ENCODE peak calls at places on chromosomes 7 and 10, in five cellular contexts. B, X, D, H and Z are unnamed samples.
A peak's percentile ranks its signal among the peaks of the same experiment; 100 is the strongest.

GRCh38 chr7:134703241-134703594 is 56.6 kb downstream of the BPGM start:
- DNase-seq in H (no peak), D (no peak), B (no peak), X (no peak), Z (no peak)

GRCh38 chr10:86234553-86235270 is 131.9 kb downstream of the GRID1 start:
- DNase-seq in D (no peak), X (peak; percentile 31), H (no peak), B (no peak), Z (no peak)

GRCh38 chr10:77279207-77279606 is 358.4 kb downstream of the KCNMA1 start:
- DNase-seq in H (no peak), D (no peak), X (no peak), B (peak; percentile 55), Z (no peak)

GRCh38 chr7:132755538-132756481 is 179.5 kb upstream of the PLXNA4 start:
- DNase-seq in B (no peak), H (no peak), X (no peak), D (no peak), Z (no peak)

GRCh38 chr7:50914460-50914859 is 131.8 kb upstream of the GRB10 start:
- DNase-seq in D (no peak), H (no peak), B (no peak), X (no peak), Z (no peak)

GRCh38 chr10:49518982-49519578 is 19.8 kb downstream of the ERCC6 start:
- DNase-seq in X (peak; percentile 61), H (peak; percentile 53), D (no peak), B (peak; percentile 54), Z (peak; percentile 30)

GRCh38 chr7:441713-442421 is 77.8 kb downstream of the PDGFA start:
- DNase-seq in B (no peak), H (no peak), X (no peak), D (no peak), Z (no peak)

GRCh38 chr7:26508481-26508880 is 216.8 kb downstream of the SNX10 start:
- DNase-seq in B (no peak), D (no peak), H (no peak), X (no peak), Z (peak; percentile 8)

GRCh38 chr7:21253740-21254687 is 173.9 kb upstream of the SP4 start:
- DNase-seq in X (peak; percentile 85), B (peak; percentile 26), H (peak; percentile 69), D (peak; percentile 38), Z (peak; percentile 63)

GRCh38 chr7:146008293-146008692 is 108.3 kb upstream of the CNTNAP2 start:
- DNase-seq in H (no peak), X (no peak), D (no peak), B (no peak), Z (no peak)

GRCh38 chr7:36601596-36601995 is 122.7 kb downstream of the AOAH start:
- DNase-seq in X (no peak), B (peak; percentile 8), H (no peak), D (no peak), Z (no peak)

GRCh38 chr7:42935861-42936260 is 3.7 kb downstream of the MRPL32 start:
- DNase-seq in H (no peak), B (no peak), X (no peak), D (no peak), Z (no peak)
- H3K36me3 ChIP-seq in H (peaks cover 9% of the 10 kb centered on the region), B (peaks cover 12% of the 10 kb centered on the region), X (peaks cover 7% of the 10 kb centered on the region), D (peaks cover 54% of the 10 kb centered on the region), Z (peaks cover 13% of the 10 kb centered on the region)

GRCh38 chr7:70835658-70836057 is 296.3 kb upstream of the GALNT17 start:
- DNase-seq in D (no peak), B (no peak), X (no peak), H (no peak), Z (no peak)
- H4K91ac ChIP-seq in D (peak overlapping the region; percentile 93), B (no peak overlapping the region), X (no peak overlapping the region), H (no peak overlapping the region), Z (no peak overlapping the region)

GRCh38 chr10:6100370-6100769 is 11.5 kb downstream of the RBM17 start:
- DNase-seq in B (no peak), H (no peak), D (no peak), X (no peak), Z (no peak)

GRCh38 chr10:6098156-6098555 is 9.3 kb downstream of the RBM17 start:
- DNase-seq in B (no peak), H (no peak), D (no peak), X (no peak), Z (no peak)

GRCh38 chr10:6101181-6101580 is 12.3 kb downstream of the RBM17 start:
- DNase-seq in D (no peak), B (no peak), X (no peak), H (no peak), Z (no peak)

GRCh38 chr10:6103591-6103990 is 14.8 kb downstream of the RBM17 start:
- DNase-seq in B (no peak), H (no peak), X (no peak), D (no peak), Z (no peak)

GRCh38 chr10:6102128-6102527 is 13.3 kb downstream of the RBM17 start:
- DNase-seq in D (no peak), B (no peak), X (no peak), H (no peak), Z (no peak)
- H3K36me3 ChIP-seq in D (peaks cover 42% of the 10 kb centered on the region), B (peaks cover 22% of the 10 kb centered on the region), X (peaks cover 21% of the 10 kb centered on the region), H (peaks cover 27% of the 10 kb centered on the region), Z (peaks cover 28% of the 10 kb centered on the region)

DNA sequence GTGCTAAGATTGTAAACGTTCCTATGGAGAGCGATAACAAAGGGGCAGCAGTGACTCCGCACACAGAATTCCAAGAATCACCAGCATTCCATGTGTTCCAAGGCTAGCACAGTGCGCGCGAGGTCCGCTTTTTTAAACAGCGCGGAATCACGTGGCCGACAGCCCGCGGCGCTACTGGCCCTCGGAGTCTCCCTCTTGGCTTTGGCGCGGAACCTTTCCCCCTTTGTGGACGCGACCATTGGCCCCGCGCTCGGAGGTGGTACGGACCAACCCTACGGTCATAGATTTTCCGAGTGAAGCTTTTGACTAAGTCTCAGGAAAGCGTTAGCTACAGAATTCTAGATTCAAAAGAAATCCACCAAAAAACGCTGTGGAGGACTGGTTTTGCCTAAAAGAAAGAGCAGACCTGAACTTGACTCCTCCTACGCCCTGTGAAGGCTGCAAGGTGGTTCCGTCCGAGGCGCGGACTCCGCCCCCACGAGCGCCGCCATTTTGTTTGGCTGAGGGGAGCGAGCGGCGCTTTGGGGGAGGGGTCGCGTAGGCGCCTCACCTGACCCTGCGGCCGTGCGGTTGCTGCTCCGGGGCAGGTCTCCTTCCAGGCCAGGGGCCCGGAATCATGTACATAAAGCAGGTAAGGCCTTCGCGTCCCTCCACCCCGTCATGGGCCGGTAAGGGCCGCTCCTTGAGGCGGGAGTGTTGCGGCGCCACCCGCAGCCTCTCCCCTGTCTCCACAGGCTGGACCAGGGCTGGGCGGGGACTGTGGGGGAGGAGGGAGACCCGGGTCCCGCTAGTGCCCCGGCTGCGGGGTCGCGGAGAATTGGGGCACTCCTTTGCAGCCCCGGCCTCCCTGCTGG is at the start of gene SMC3:
- DNase-seq in X (peak; percentile 98), B (peak; percentile 96), D (peak; percentile 87), H (peak; percentile 96), Z (peak; percentile 100)
- H4K91ac ChIP-seq in X (no peak within 1 kb of the TSS), B (peak within 1 kb of the TSS; percentile 95), D (peak within 1 kb of the TSS; percentile 91), H (peak within 1 kb of the TSS; percentile 95), Z (peak within 1 kb of the TSS; percentile 81)

DNA sequence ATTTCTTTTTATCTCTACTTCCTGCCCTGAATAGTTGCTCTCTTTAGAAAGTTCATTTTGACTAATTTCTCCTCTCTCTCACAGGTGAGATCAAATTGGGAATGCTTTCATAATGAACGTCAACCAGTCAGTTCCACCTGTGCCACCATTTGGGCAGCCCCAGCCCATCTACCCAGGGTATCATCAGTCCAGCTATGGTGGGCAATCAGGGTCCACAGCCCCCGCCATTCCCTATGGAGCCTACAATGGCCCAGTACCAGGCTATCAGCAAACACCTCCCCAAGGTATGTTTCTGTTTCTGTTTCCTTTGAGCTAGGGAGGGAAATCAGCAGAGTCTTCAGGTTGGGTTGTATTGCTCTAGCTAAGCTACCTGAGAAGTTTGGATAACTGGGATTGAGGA is 2.5 kb downstream of the SEC24C start:
- DNase-seq in D (no peak), B (no peak), H (no peak), X (no peak), Z (no peak)
- H3K36me3 ChIP-seq in D (peaks cover 12% of the 10 kb centered on the region), B (peaks cover 22% of the 10 kb centered on the region), H (peaks cover 34% of the 10 kb centered on the region), X (peaks cover 16% of the 10 kb centered on the region), Z (peaks cover 28% of the 10 kb centered on the region)

GRCh38 chr10:9299966-9300365 is 1245.5 kb downstream of the GATA3 start:
- DNase-seq in H (no peak), B (no peak), D (no peak), X (no peak), Z (no peak)

GRCh38 chr10:9302142-9302746 is 1247.8 kb downstream of the GATA3 start:
- DNase-seq in X (peak; percentile 27), D (no peak), B (peak; percentile 53), H (peak; percentile 53), Z (peak; percentile 94)

GRCh38 chr10:9297580-9297979 is 1243.1 kb downstream of the GATA3 start:
- DNase-seq in D (no peak), B (no peak), X (peak; percentile 17), H (no peak), Z (no peak)

GRCh38 chr10:9301554-9301953 is 1247.1 kb downstream of the GATA3 start:
- DNase-seq in X (no peak), B (no peak), H (no peak), D (no peak), Z (no peak)

DNA sequence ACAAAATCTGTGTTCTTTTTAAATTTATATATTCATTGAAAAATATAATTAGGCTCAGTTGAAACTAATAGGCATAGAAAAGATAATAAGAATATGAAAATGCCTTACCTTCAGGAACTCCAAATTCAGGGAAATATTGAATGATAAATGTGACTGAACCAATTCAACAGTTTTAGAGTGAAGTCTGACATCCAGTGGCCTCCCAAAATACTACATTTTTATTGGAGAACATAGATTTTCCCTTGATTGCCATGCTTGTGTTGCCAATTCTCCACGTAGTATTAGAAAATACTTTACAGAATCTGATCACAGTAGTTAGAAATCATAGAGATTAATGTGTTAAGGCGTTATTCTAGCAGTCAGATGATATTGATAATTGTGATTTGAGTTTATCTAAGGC is 1246.7 kb downstream of the GATA3 start:
- DNase-seq in X (no peak), B (no peak), H (no peak), D (no peak), Z (peak; percentile 55)
- H4K91ac ChIP-seq in X (no peak overlapping the region), B (no peak overlapping the region), H (no peak overlapping the region), D (no peak overlapping the region), Z (no peak overlapping the region)

DNA sequence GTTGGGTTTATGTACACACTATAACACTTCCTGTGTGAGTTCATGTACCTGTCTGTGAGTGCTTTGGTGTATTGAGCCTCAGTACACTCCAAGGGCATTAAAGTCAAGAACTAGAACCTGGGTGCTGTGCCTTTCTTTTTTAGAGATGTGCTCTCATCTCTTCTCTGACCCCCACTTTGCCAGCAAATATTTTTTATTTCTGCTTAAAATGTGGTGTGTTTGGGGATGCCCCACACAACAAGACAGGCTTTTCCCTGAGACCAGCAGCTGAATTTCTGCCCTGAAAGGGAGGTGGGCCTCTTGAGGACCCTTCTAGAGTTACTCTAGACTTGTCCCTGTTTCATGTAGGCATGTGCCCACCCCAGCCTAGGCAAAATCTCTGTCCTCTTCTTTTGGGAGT is 14.3 kb downstream of the KCTD7 start:
- DNase-seq in D (no peak), H (no peak), B (no peak), X (no peak), Z (no peak)
- H3K36me3 ChIP-seq in D (peaks cover 21% of the 10 kb centered on the region), H (peaks cover 49% of the 10 kb centered on the region), B (peaks cover 62% of the 10 kb centered on the region), X (peaks cover 21% of the 10 kb centered on the region), Z (peaks cover 31% of the 10 kb centered on the region)